ENCODE peak calls at places on chromosome 22, in four cellular contexts. One of them, this sample, is unnamed. For H3K4me1 and H3K9me3, the result is how much of the 10 kb centered on the place peaks cover.

GRCh38 chr22:50008151-50009040 is 4.2 kb downstream of the IL17REL start:
- DNase-seq in PC-3: peak
- DNase-seq in upper lobe of left lung: peak
- DNase-seq in GM23248: no peak
- DNase-seq in this sample: no peak

GRCh38 chr22:24417901-24418641 is 9.3 kb upstream of the ADORA2A start:
- DNase-seq in GM23248: peak
- DNase-seq in upper lobe of left lung: no peak
- DNase-seq in PC-3: no peak
- DNase-seq in this sample: no peak

GRCh38 chr22:45329536-45329936 is 19.8 kb downstream of the FAM118A start:
- DNase-seq in upper lobe of left lung: no peak
- DNase-seq in GM23248: no peak
- DNase-seq in PC-3: no peak
- DNase-seq in this sample: no peak

GRCh38 chr22:17481424-17481823 is 81.9 kb upstream of the SLC25A18 start:
- DNase-seq in PC-3: no peak
- DNase-seq in upper lobe of left lung: no peak
- DNase-seq in GM23248: no peak
- DNase-seq in this sample: no peak

GRCh38 chr22:40720538-40721256 is 41.4 kb downstream of the MCHR1 start:
- DNase-seq in PC-3: no peak
- DNase-seq in GM23248: peak
- DNase-seq in upper lobe of left lung: no peak
- DNase-seq in this sample: no peak

GRCh38 chr22:28810839-28811491 is 10.6 kb upstream of the XBP1 start:
- DNase-seq in upper lobe of left lung: peak
- DNase-seq in GM23248: no peak
- DNase-seq in PC-3: no peak
- DNase-seq in this sample: no peak

GRCh38 chr22:37747715-37748100 is 50.9 kb downstream of the TRIOBP start:
- DNase-seq in GM23248: peak
- DNase-seq in upper lobe of left lung: no peak
- DNase-seq in PC-3: no peak
- DNase-seq in this sample: no peak

GRCh38 chr22:20777420-20778177 is 3.7 kb downstream of the SERPIND1 start:
- DNase-seq in upper lobe of left lung: peak
- DNase-seq in PC-3: peak
- DNase-seq in GM23248: peak
- DNase-seq in this sample: peak

GRCh38 chr22:41857160-41857859 is 24.4 kb downstream of the SREBF2 start:
- DNase-seq in PC-3: peak
- DNase-seq in upper lobe of left lung: peak
- DNase-seq in GM23248: peak
- DNase-seq in this sample: peak

GRCh38 chr22:45101828-45102227 is 61.9 kb upstream of the NUP50 start:
- DNase-seq in PC-3: peak
- DNase-seq in upper lobe of left lung: peak
- DNase-seq in GM23248: peak
- DNase-seq in this sample: peak

GRCh38 chr22:31736458-31736857 is 13.5 kb downstream of the PRR14L start:
- DNase-seq in upper lobe of left lung: no peak
- DNase-seq in GM23248: no peak
- DNase-seq in PC-3: no peak
- DNase-seq in this sample: no peak

GRCh38 chr22:22446527-22446926 is 62.0 kb downstream of the ZNF280B start:
- DNase-seq in GM23248: peak
- DNase-seq in upper lobe of left lung: no peak
- DNase-seq in PC-3: no peak
- DNase-seq in this sample: no peak

GRCh38 chr22:39312410-39312809 is 7.0 kb downstream of the RPL3 start:
- DNase-seq in GM23248: peak
- DNase-seq in PC-3: no peak
- DNase-seq in upper lobe of left lung: no peak
- DNase-seq in this sample: no peak

GRCh38 chr22:22558972-22559603 is at the start of gene PRAME:
- DNase-seq in PC-3: peak
- DNase-seq in upper lobe of left lung: no peak
- DNase-seq in GM23248: peak
- DNase-seq in this sample: peak

GRCh38 chr22:21569459-21570161 is 2.1 kb downstream of the UBE2L3 start:
- DNase-seq in upper lobe of left lung: no peak
- DNase-seq in PC-3: no peak
- DNase-seq in GM23248: no peak
- DNase-seq in this sample: no peak

GRCh38 chr22:45565973-45566372 is 63.3 kb downstream of the FBLN1 start:
- DNase-seq in PC-3: no peak
- DNase-seq in GM23248: no peak
- DNase-seq in upper lobe of left lung: no peak
- DNase-seq in this sample: no peak

GRCh38 chr22:45202333-45203149 is 38.2 kb downstream of the KIAA0930 start:
- DNase-seq in GM23248: no peak
- DNase-seq in PC-3: no peak
- DNase-seq in upper lobe of left lung: no peak
- DNase-seq in this sample: no peak

GRCh38 chr22:38788016-38788415 is 5.9 kb downstream of the DNAL4 start:
- DNase-seq in GM23248: peak
- DNase-seq in upper lobe of left lung: no peak
- DNase-seq in PC-3: no peak
- DNase-seq in this sample: peak

GRCh38 chr22:41834005-41834975 is 1.4 kb downstream of the SREBF2 start:
- DNase-seq in upper lobe of left lung: no peak
- DNase-seq in PC-3: no peak
- DNase-seq in GM23248: no peak
- DNase-seq in this sample: peak

GRCh38 chr22:46162285-46162684 is 12.0 kb downstream of the PPARA start:
- DNase-seq in GM23248: no peak
- DNase-seq in PC-3: no peak
- DNase-seq in upper lobe of left lung: no peak
- DNase-seq in this sample: no peak

GRCh38 chr22:27175974-27176373 is 518.6 kb downstream of the MIAT start:
- DNase-seq in upper lobe of left lung: no peak
- DNase-seq in PC-3: no peak
- DNase-seq in GM23248: no peak
- DNase-seq in this sample: no peak

GRCh38 chr22:38347944-38348750 is 30.9 kb upstream of the CSNK1E start:
- DNase-seq in upper lobe of left lung: no peak
- DNase-seq in GM23248: peak
- DNase-seq in PC-3: peak
- DNase-seq in this sample: no peak

GRCh38 chr22:21450858-21451331 is 16.3 kb upstream of the TMEM191C start:
- DNase-seq in PC-3: no peak
- DNase-seq in upper lobe of left lung: no peak
- DNase-seq in GM23248: no peak
- DNase-seq in this sample: no peak

GRCh38 chr22:37777122-37777687 is 30.5 kb upstream of the GCAT start:
- DNase-seq in PC-3: peak
- DNase-seq in upper lobe of left lung: peak
- DNase-seq in GM23248: peak
- DNase-seq in this sample: peak

GRCh38 chr22:45629469-45630089 is 42.1 kb upstream of the ATXN10 start:
- DNase-seq in upper lobe of left lung: no peak
- DNase-seq in PC-3: no peak
- DNase-seq in GM23248: no peak
- DNase-seq in this sample: no peak

GRCh38 chr22:45159652-45160462 is 3.9 kb upstream of the NUP50 start:
- DNase-seq in upper lobe of left lung: no peak
- DNase-seq in GM23248: peak
- DNase-seq in PC-3: peak
- DNase-seq in this sample: peak

GRCh38 chr22:44600386-44600785 is 101.6 kb upstream of the PRR5 start:
- DNase-seq in GM23248: no peak
- DNase-seq in PC-3: no peak
- DNase-seq in upper lobe of left lung: no peak
- DNase-seq in this sample: no peak

GRCh38 chr22:38313384-38313955 is 3.8 kb downstream of the CSNK1E start:
- DNase-seq in PC-3: peak
- DNase-seq in GM23248: peak
- DNase-seq in upper lobe of left lung: no peak
- DNase-seq in this sample: peak

GRCh38 chr22:44753189-44754042 is 1.0 kb downstream of the ARHGAP8 start:
- DNase-seq in upper lobe of left lung: no peak
- DNase-seq in PC-3: peak
- DNase-seq in GM23248: peak
- DNase-seq in this sample: peak

GRCh38 chr22:19122752-19123492 is 710 bp upstream of the DGCR2 start:
- DNase-seq in GM23248: peak
- DNase-seq in PC-3: no peak
- DNase-seq in upper lobe of left lung: peak
- DNase-seq in this sample: peak

GRCh38 chr22:32378703-32379272 is 21.1 kb downstream of the RFPL3 start:
- DNase-seq in GM23248: peak
- DNase-seq in upper lobe of left lung: no peak
- DNase-seq in PC-3: peak
- DNase-seq in this sample: peak

GRCh38 chr22:40385041-40385782 is 14.8 kb downstream of the SGSM3 start:
- DNase-seq in upper lobe of left lung: no peak
- DNase-seq in GM23248: no peak
- DNase-seq in PC-3: no peak
- DNase-seq in this sample: no peak

GRCh38 chr22:20434773-20435172 is 2.9 kb downstream of the SCARF2 start:
- DNase-seq in GM23248: no peak
- DNase-seq in PC-3: no peak
- DNase-seq in upper lobe of left lung: no peak
- DNase-seq in this sample: no peak

GRCh38 chr22:49825944-49826602 is 1.6 kb downstream of the BRD1 start:
- DNase-seq in GM23248: peak
- DNase-seq in PC-3: peak
- DNase-seq in upper lobe of left lung: no peak
- DNase-seq in this sample: peak

GRCh38 chr22:27115816-27116256 is 458.4 kb downstream of the MIAT start:
- DNase-seq in PC-3: peak
- DNase-seq in upper lobe of left lung: no peak
- DNase-seq in GM23248: peak
- DNase-seq in this sample: no peak

GRCh38 chr22:50032941-50033601 is 20.5 kb upstream of the IL17REL start:
- DNase-seq in GM23248: no peak
- DNase-seq in PC-3: no peak
- DNase-seq in upper lobe of left lung: no peak
- DNase-seq in this sample: no peak

GRCh38 chr22:38397189-38398097 is 57.6 kb downstream of the KCNJ4 start:
- DNase-seq in upper lobe of left lung: peak
- DNase-seq in GM23248: peak
- DNase-seq in PC-3: peak
- DNase-seq in this sample: peak

GRCh38 chr22:42932197-42932519 is 75.1 kb upstream of the ARFGAP3 start:
- DNase-seq in PC-3: no peak
- DNase-seq in upper lobe of left lung: no peak
- DNase-seq in GM23248: no peak
- DNase-seq in this sample: no peak
- H3K4me1 ChIP-seq in PC-3: under half
- H3K4me1 ChIP-seq in upper lobe of left lung: half or more
- H3K4me1 ChIP-seq in GM23248: half or more
- H3K4me1 ChIP-seq in this sample: half or more

DNA sequence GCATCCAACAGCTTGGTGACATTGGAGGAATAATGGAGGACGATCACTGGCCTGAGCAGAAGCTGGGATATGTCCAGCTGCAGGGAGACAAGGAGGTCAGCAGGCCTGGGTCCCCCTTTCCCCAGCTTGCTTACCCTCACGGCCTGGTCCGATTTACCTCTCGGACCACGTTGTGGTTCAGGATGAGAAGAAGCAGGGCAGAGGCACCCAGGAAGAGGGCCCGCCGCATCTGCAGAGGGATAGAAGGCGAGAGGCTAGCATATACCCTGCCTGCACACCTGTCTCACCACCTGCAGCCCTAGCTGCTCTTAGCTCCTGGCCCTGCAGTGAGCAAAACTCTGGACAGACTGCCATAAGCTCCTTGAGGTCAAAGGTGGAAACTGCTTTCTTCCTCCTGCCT is 1.3 kb downstream of the RNF215 start:
- DNase-seq in upper lobe of left lung: no peak
- DNase-seq in PC-3: no peak
- DNase-seq in GM23248: no peak
- DNase-seq in this sample: no peak
- H3K4me3 ChIP-seq in upper lobe of left lung: no peak
- H3K4me3 ChIP-seq in PC-3: peak
- H3K4me3 ChIP-seq in GM23248: no peak
- H3K4me3 ChIP-seq in this sample: no peak

DNA sequence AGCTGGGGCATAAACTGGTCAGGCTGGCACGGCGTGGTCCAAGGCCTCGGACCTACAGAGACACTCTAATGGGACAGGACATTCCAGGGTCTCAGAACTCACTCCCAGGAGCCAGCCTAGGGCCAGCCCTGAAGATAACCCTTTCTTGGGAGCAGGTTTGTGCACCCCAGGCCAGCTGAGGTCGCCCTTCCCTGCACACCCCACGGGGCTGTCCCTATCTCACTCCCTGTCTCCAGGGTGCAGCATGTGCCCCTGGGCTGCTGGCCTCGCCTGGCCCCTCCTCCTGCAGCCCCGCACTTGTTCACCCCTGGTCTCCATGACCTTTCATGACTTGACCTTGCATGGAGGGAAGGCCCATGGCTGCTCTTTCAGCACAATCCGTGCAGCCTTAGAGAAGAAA is 1321.8 kb downstream of the BRD1 start:
- DNase-seq in PC-3: no peak
- DNase-seq in upper lobe of left lung: no peak
- DNase-seq in GM23248: no peak
- DNase-seq in this sample: no peak
- H3K9me3 ChIP-seq in PC-3: under half
- H3K9me3 ChIP-seq in upper lobe of left lung: under half
- H3K9me3 ChIP-seq in GM23248: under half
- H3K9me3 ChIP-seq in this sample: under half

GRCh38 chr22:48099251-48099650 is 1336.8 kb downstream of the TBC1D22A start:
- DNase-seq in GM23248: no peak
- DNase-seq in upper lobe of left lung: no peak
- DNase-seq in PC-3: no peak
- DNase-seq in this sample: no peak
- H3K4me1 ChIP-seq in GM23248: under half
- H3K4me1 ChIP-seq in upper lobe of left lung: under half
- H3K4me1 ChIP-seq in PC-3: under half
- H3K4me1 ChIP-seq in this sample: under half

DNA sequence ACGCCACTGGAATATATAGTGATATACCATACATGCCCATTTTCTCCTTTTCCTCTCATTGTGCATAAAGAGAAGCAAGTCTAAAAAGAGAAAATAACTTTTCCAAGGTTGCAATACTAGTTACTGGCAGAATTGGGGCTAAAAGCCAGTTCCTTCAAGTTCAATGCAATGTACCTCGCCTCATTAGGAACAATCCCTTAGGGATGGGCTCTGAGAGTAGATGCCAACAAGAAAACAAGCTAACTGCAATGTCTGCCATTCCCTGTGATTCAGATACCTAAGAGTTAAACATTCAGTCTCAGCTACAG is 114.3 kb downstream of the RBFOX2 start:
- DNase-seq in upper lobe of left lung: no peak
- DNase-seq in PC-3: no peak
- DNase-seq in GM23248: no peak
- DNase-seq in this sample: no peak
- H3K4me3 ChIP-seq in upper lobe of left lung: no peak
- H3K4me3 ChIP-seq in PC-3: peak
- H3K4me3 ChIP-seq in GM23248: peak
- H3K4me3 ChIP-seq in this sample: peak

This sample was measured in adipocyte.